ENCODE peak calls at places on chromosome 13, in seven cellular contexts. D, O, U, T, Z, Q and F are unnamed samples.

GRCh38 chr13:90365130-90365529 is 982.4 kb upstream of the MIR17HG start:
- DNase-seq in D (peak; percentile 5), O (no peak), U (no peak), T (no peak), Z (no peak), Q (no peak), F (no peak)

GRCh38 chr13:74061939-74062595 is 72.1 kb downstream of the KLF12 start:
- DNase-seq in D (no peak), O (no peak), U (no peak), T (no peak), Z (no peak), Q (peak; percentile 19), F (no peak)

GRCh38 chr13:99805361-99805760 is 166.2 kb downstream of the ZIC5 start:
- DNase-seq in D (no peak), O (no peak), U (no peak), T (no peak), Z (no peak), Q (no peak), F (no peak)

GRCh38 chr13:33659894-33660293 is 158.1 kb upstream of the RFC3 start:
- DNase-seq in D (no peak), O (no peak), U (no peak), T (no peak), Z (no peak), Q (no peak), F (no peak)

GRCh38 chr13:62767473-62767872 is 1351.8 kb upstream of the PCDH20 start:
- DNase-seq in D (no peak), O (no peak), U (no peak), T (no peak), Z (no peak), Q (no peak), F (no peak)

GRCh38 chr13:79491715-79492114 is 10.8 kb downstream of the NDFIP2 start:
- DNase-seq in D (no peak), O (peak; percentile 56), U (no peak), T (no peak), Z (no peak), Q (no peak), F (no peak)

GRCh38 chr13:49258097-49258796 is 10.5 kb downstream of the CDADC1 start:
- DNase-seq in D (no peak), O (no peak), U (no peak), T (no peak), Z (no peak), Q (no peak), F (no peak)

GRCh38 chr13:96525715-96526114 is 435.8 kb downstream of the HS6ST3 start:
- DNase-seq in D (no peak), O (no peak), U (no peak), T (no peak), Z (no peak), Q (no peak), F (no peak)

GRCh38 chr13:74229242-74229641 is 95.0 kb upstream of the KLF12 start:
- DNase-seq in D (no peak), O (no peak), U (no peak), T (no peak), Z (no peak), Q (no peak), F (no peak)

GRCh38 chr13:63636231-63636993 is 2220.8 kb upstream of the PCDH20 start:
- DNase-seq in D (no peak), O (peak; percentile 14), U (no peak), T (no peak), Z (no peak), Q (no peak), F (peak; percentile 0)

GRCh38 chr13:100694722-100695644 is 20.4 kb upstream of the TMTC4 start:
- DNase-seq in D (peak; percentile 72), O (peak; percentile 33), U (no peak), T (no peak), Z (no peak), Q (peak; percentile 58), F (peak; percentile 22)

GRCh38 chr13:63184693-63185092 is 1769.0 kb upstream of the PCDH20 start:
- DNase-seq in D (no peak), O (peak; percentile 49), U (no peak), T (no peak), Z (no peak), Q (no peak), F (no peak)

GRCh38 chr13:91135376-91135775 is 212.1 kb upstream of the MIR17HG start:
- DNase-seq in D (no peak), O (no peak), U (no peak), T (no peak), Z (no peak), Q (no peak), F (no peak)

GRCh38 chr13:42305503-42305902 is 33.6 kb downstream of the AKAP11 start:
- DNase-seq in D (no peak), O (no peak), U (no peak), T (no peak), Z (no peak), Q (no peak), F (no peak)

GRCh38 chr13:73961181-73961580 is 173.0 kb downstream of the KLF12 start:
- DNase-seq in D (no peak), O (no peak), U (no peak), T (no peak), Z (no peak), Q (no peak), F (no peak)

GRCh38 chr13:95222733-95223018 is 78.6 kb downstream of the ABCC4 start:
- DNase-seq in D (no peak), O (no peak), U (no peak), T (no peak), Z (no peak), Q (no peak), F (no peak)
- TF ChIP-seq CTCF in D (no peak), O (no peak), U (no peak), T (no peak), Z (no peak), Q (no peak), F (no peak)

GRCh38 chr13:24681930-24682329 is 1.7 kb downstream of the ATP12A start:
- DNase-seq in D (no peak), O (no peak), U (no peak), T (no peak), Z (no peak), Q (no peak), F (no peak)

GRCh38 chr13:24680921-24681585 is 845 bp downstream of the ATP12A start:
- DNase-seq in D (no peak), O (no peak), U (no peak), T (no peak), Z (no peak), Q (no peak), F (no peak)

GRCh38 chr13:24678151-24678550 is 2.1 kb upstream of the ATP12A start:
- DNase-seq in D (peak; percentile 29), O (no peak), U (no peak), T (no peak), Z (no peak), Q (no peak), F (no peak)

GRCh38 chr13:24680258-24680920 is at the start of gene ATP12A:
- DNase-seq in D (peak; percentile 40), O (no peak), U (no peak), T (no peak), Z (peak; percentile 66), Q (peak; percentile 59), F (peak; percentile 43)

DNA sequence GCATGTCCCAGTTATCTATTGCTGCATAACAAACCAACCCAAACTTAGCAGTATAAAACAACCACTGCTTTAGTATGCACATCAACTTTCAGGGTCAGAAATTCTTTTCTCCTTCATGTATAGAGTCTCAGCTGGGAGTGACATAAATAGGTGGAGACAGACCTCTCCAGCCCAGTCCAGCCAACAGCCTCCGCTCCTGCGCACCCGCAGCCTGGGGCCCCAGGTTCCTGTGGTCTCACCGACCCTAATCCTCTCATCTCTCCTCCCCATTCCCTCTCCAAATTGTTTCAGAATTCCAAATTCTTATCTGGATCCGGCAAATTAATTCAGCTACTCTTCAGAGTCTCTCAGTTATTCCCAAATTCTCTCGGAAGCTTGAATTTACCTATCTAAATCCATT is 522 bp upstream of the ATP12A start:
- DNase-seq in D (no peak), O (no peak), U (no peak), T (no peak), Z (no peak), Q (no peak), F (no peak)
- TF ChIP-seq CTCF in D (no peak), O (no peak), U (no peak), T (no peak), Z (no peak), Q (no peak), F (no peak)

GRCh38 chr13:113387396-113387795 is 23.5 kb upstream of the GRTP1 start:
- DNase-seq in D (no peak), O (no peak), U (no peak), T (no peak), Z (peak; percentile 16), Q (no peak), F (no peak)

GRCh38 chr13:113393226-113393571 is 29.3 kb upstream of the GRTP1 start:
- DNase-seq in D (no peak), O (no peak), U (peak; percentile 11), T (no peak), Z (peak; percentile 29), Q (no peak), F (no peak)

GRCh38 chr13:113393572-113394503 is 29.9 kb upstream of the GRTP1 start:
- DNase-seq in D (peak; percentile 92), O (peak; percentile 68), U (peak; percentile 62), T (no peak), Z (peak; percentile 87), Q (no peak), F (peak; percentile 67)

DNA sequence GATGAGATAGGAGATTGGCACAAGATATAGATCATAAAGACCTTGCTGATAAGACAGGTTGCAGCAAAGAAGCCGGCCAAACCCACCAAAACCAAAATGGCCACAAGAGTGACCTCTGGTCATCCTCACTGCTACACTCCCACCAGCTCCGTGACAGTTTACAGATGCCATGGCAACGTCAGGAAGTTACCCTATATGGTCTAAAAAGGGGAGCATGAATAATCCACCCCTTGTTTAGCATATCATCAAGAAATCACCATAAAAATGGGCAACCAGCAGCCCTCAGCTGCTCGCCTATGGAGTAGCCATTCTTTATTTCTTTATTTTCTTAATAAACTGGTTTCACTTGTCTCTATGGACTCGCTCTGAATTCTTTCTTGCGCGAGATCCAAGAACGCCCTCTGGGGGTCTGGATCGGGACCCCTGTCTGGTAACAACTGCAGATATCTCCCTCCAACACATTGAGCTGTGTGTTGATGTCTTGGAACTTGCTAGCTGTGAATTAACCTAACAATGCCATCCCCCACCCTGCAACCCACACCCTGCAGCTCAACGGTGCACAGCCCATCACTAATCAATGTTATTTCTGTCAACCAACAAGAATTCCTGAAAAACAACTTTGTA is 27.1 kb upstream of the GRTP1 start:
- DNase-seq in D (no peak), O (no peak), U (no peak), T (no peak), Z (no peak), Q (peak; percentile 1), F (no peak)
- TF ChIP-seq CTCF in D (no peak), O (no peak), U (no peak), T (no peak), Z (no peak), Q (no peak), F (no peak)

GRCh38 chr13:110045202-110045601 is 258.8 kb upstream of the IRS2 start:
- DNase-seq in D (no peak), O (no peak), U (no peak), T (no peak), Z (no peak), Q (no peak), F (no peak)

GRCh38 chr13:110045919-110046318 is 259.5 kb upstream of the IRS2 start:
- DNase-seq in D (no peak), O (no peak), U (no peak), T (no peak), Z (no peak), Q (no peak), F (no peak)

GRCh38 chr13:110047511-110047910 is 259.4 kb downstream of the COL4A1 start:
- DNase-seq in D (peak; percentile 49), O (no peak), U (no peak), T (peak; percentile 66), Z (no peak), Q (peak; percentile 42), F (no peak)

GRCh38 chr13:110042253-110042652 is 255.9 kb upstream of the IRS2 start:
- DNase-seq in D (no peak), O (no peak), U (no peak), T (no peak), Z (no peak), Q (no peak), F (no peak)

GRCh38 chr13:110044521-110045200 is 258.3 kb upstream of the IRS2 start:
- DNase-seq in D (no peak), O (no peak), U (no peak), T (no peak), Z (no peak), Q (peak; percentile 18), F (no peak)
- TF ChIP-seq CTCF in D (no peak), O (no peak), U (no peak), T (no peak), Z (no peak), Q (no peak), F (no peak)